ENCODE peak calls at places on chromosomes 12 and 14, in eight cellular contexts. E is Right ventricle myocardium superior; X is NCI-H748 treated with DMSO at 0.1 percent for 48 hours; A is CD8-positive, alpha-beta memory T cell; Z is A673; J is IMR-90; T is iris pigment epithelial cell; H is activated gamma-delta T cell treated with Interleukin-2 at 50 U/mL for 16 hours. O is an unnamed sample.

GRCh38 chr12:104495786-104496185 is 39.0 kb downstream of the CHST11 start:
- DNase-seq in E (no peak), H (no peak), T (peak; percentile 62), Z (no peak), A (no peak), X (no peak), J (peak; percentile 12), O (no peak)

GRCh38 chr14:68141531-68142088 is 322.0 kb downstream of the RAD51B start:
- DNase-seq in X (no peak), Z (no peak), E (no peak), T (peak; percentile 77), H (no peak), J (peak; percentile 68), A (no peak), O (peak; percentile 73)

GRCh38 chr12:45762185-45763110 is 32.9 kb downstream of the ARID2 start:
- DNase-seq in H (no peak), E (no peak), A (peak; percentile 6), X (peak; percentile 30), T (peak; percentile 70), J (peak; percentile 78), Z (peak; percentile 68), O (peak; percentile 79)

GRCh38 chr12:65902504-65902903 is 78.2 kb downstream of the HMGA2 start:
- DNase-seq in X (no peak), H (no peak), A (no peak), T (peak; percentile 85), J (peak; percentile 77), E (no peak), Z (no peak), O (peak; percentile 65)

GRCh38 chr14:28163261-28163660 is 603.3 kb upstream of the FOXG1 start:
- DNase-seq in Z (no peak), A (no peak), J (no peak), E (no peak), T (no peak), H (no peak), X (no peak), O (no peak)

GRCh38 chr14:54138354-54139038 is 181.9 kb upstream of the BMP4 start:
- DNase-seq in J (no peak), X (no peak), T (no peak), Z (no peak), E (no peak), A (no peak), H (no peak), O (no peak)

GRCh38 chr12:63018273-63018672 is 83.3 kb upstream of the PPM1H start:
- DNase-seq in X (no peak), J (no peak), E (no peak), Z (no peak), H (no peak), A (no peak), T (no peak), O (no peak)

GRCh38 chr12:109714141-109714912 is 702 bp downstream of the FAM222A start:
- DNase-seq in Z (peak; percentile 55), H (peak; percentile 49), A (peak; percentile 65), X (peak; percentile 40), J (peak; percentile 20), T (peak; percentile 40), E (peak; percentile 80), O (peak; percentile 42)

GRCh38 chr14:80629606-80630005 is 311.9 kb downstream of the CEP128 start:
- DNase-seq in Z (no peak), X (no peak), A (no peak), T (peak; percentile 54), H (no peak), E (no peak), J (peak; percentile 40), O (no peak)

GRCh38 chr14:101027966-101028365 is 124.4 kb upstream of the RTL1 start:
- DNase-seq in A (no peak), T (no peak), E (no peak), Z (no peak), J (no peak), X (no peak), H (no peak), O (no peak)

GRCh38 chr12:82461851-82462250 is 103.5 kb downstream of the METTL25 start:
- DNase-seq in J (peak; percentile 12), H (no peak), Z (peak; percentile 3), T (peak; percentile 16), E (no peak), X (no peak), A (no peak), O (peak; percentile 11)

GRCh38 chr12:106883421-106883820 is 72.3 kb upstream of the TMEM263 start:
- DNase-seq in E (no peak), T (peak; percentile 83), H (no peak), A (no peak), Z (no peak), X (no peak), J (peak; percentile 80), O (peak; percentile 42)

GRCh38 chr12:9707356-9707755 is 25.5 kb downstream of the CLECL1 start:
- DNase-seq in A (no peak), X (no peak), J (no peak), E (no peak), Z (no peak), T (no peak), H (no peak), O (no peak)

GRCh38 chr12:7433276-7433822 is 10.6 kb downstream of the CD163L1 start:
- DNase-seq in T (peak; percentile 71), E (no peak), J (peak; percentile 84), Z (peak; percentile 3), A (no peak), H (no peak), X (no peak), O (peak; percentile 69)

GRCh38 chr14:22174412-22174811 is 414.6 kb downstream of the DAD1 start:
- DNase-seq in H (no peak), J (no peak), T (no peak), E (no peak), Z (no peak), A (no peak), X (no peak), O (no peak)

GRCh38 chr12:46267618-46268348 is 1.1 kb downstream of the SLC38A1 start:
- DNase-seq in Z (peak; percentile 36), A (no peak), H (peak; percentile 24), E (no peak), J (peak; percentile 24), T (peak; percentile 38), X (peak; percentile 40), O (peak; percentile 29)

GRCh38 chr14:97441740-97442362 is 644.7 kb downstream of the VRK1 start:
- DNase-seq in Z (peak; percentile 19), A (no peak), H (no peak), J (no peak), T (no peak), X (no peak), E (no peak), O (no peak)

GRCh38 chr12:88393017-88393767 is 187.1 kb downstream of the KITLG start:
- DNase-seq in T (peak; percentile 68), Z (peak; percentile 58), X (no peak), J (peak; percentile 35), H (no peak), E (no peak), A (no peak), O (peak; percentile 60)

GRCh38 chr12:56479625-56480024 is 8.3 kb downstream of the GLS2 start:
- DNase-seq in A (no peak), T (no peak), Z (no peak), H (no peak), E (no peak), J (no peak), X (no peak), O (no peak)

GRCh38 chr12:5444520-5444919 is 12.6 kb downstream of the NTF3 start:
- DNase-seq in E (no peak), X (no peak), H (no peak), A (no peak), J (no peak), T (no peak), Z (no peak), O (no peak)

GRCh38 chr12:116287850-116288301 is 10.4 kb upstream of the MED13L start:
- DNase-seq in T (no peak), H (no peak), X (no peak), J (no peak), A (no peak), E (no peak), Z (no peak), O (no peak)

GRCh38 chr14:34450958-34451357 is 11.1 kb downstream of the SPTSSA start:
- DNase-seq in Z (no peak), E (no peak), J (no peak), H (no peak), A (no peak), X (peak; percentile 89), T (no peak), O (no peak)

GRCh38 chr12:108839890-108840230 is 17.5 kb downstream of the SSH1 start:
- DNase-seq in A (no peak), J (no peak), Z (no peak), X (no peak), T (peak; percentile 50), E (no peak), H (no peak), O (no peak)

GRCh38 chr12:6292606-6293005 is 17.9 kb upstream of the PLEKHG6 start:
- DNase-seq in H (no peak), E (no peak), T (peak; percentile 86), Z (no peak), J (peak; percentile 82), X (no peak), A (no peak), O (peak; percentile 78)

GRCh38 chr12:98955284-98955683 is 310.2 kb downstream of the APAF1 start:
- DNase-seq in J (peak; percentile 2), E (no peak), T (peak; percentile 17), H (no peak), X (no peak), Z (peak; percentile 53), A (no peak), O (peak; percentile 5)

GRCh38 chr14:78207414-78207813 is 37.2 kb downstream of the NRXN3 start:
- DNase-seq in E (no peak), T (no peak), Z (no peak), X (no peak), H (no peak), A (no peak), J (no peak), O (no peak)

GRCh38 chr12:28780096-28780495 is 369.0 kb upstream of the FAR2 start:
- DNase-seq in H (no peak), J (peak; percentile 81), X (no peak), E (no peak), Z (no peak), T (peak; percentile 76), A (no peak), O (peak; percentile 65)

GRCh38 chr14:76390621-76391020 is 14.7 kb downstream of the ESRRB start:
- DNase-seq in J (no peak), H (no peak), T (no peak), X (no peak), Z (no peak), A (no peak), E (no peak), O (no peak)

GRCh38 chr14:68215628-68216027 is 396.0 kb downstream of the RAD51B start:
- DNase-seq in Z (no peak), X (no peak), T (no peak), A (no peak), E (no peak), J (no peak), H (no peak), O (no peak)

GRCh38 chr14:26008290-26008689 is 589.5 kb downstream of the NOVA1 start:
- DNase-seq in J (no peak), X (peak; percentile 41), H (no peak), T (peak; percentile 24), E (no peak), A (no peak), Z (peak; percentile 66), O (peak; percentile 36)

GRCh38 chr12:81543621-81544139 is 215.5 kb downstream of the PPFIA2 start:
- DNase-seq in X (no peak), H (no peak), A (no peak), E (no peak), J (no peak), Z (no peak), T (no peak), O (no peak)

GRCh38 chr12:69688496-69689427 is 10.3 kb downstream of the BEST3 start:
- DNase-seq in E (peak; percentile 62), T (peak; percentile 97), X (no peak), H (peak; percentile 6), Z (peak; percentile 87), A (no peak), J (peak; percentile 94), O (peak; percentile 90)

GRCh38 chr12:116299064-116299463 is 21.6 kb upstream of the MED13L start:
- DNase-seq in A (no peak), X (no peak), J (no peak), Z (no peak), E (no peak), T (no peak), H (no peak), O (no peak)

GRCh38 chr14:96792003-96792402 is 5.2 kb upstream of the VRK1 start:
- DNase-seq in X (no peak), H (no peak), J (no peak), T (peak; percentile 34), E (no peak), A (no peak), Z (no peak), O (no peak)

O was measured in fibroblast of pulmonary artery.